ENCODE peak calls at places on chromosomes 5 and 9, in five cellular contexts. One of them, this sample, is unnamed. For H3K27me3 and H3K9me3, the result is how much of the 10 kb centered on the place peaks cover.

GRCh38 chr5:134561871-134562296 is 36.4 kb downstream of the JADE2 start:
- DNase-seq in PC-3: peak
- DNase-seq in breast epithelium: no peak
- DNase-seq in Panc1: no peak
- DNase-seq in IMR-90: peak
- DNase-seq in this sample: no peak

GRCh38 chr5:138469540-138470321 is 4.5 kb downstream of the EGR1 start:
- DNase-seq in PC-3: no peak
- DNase-seq in breast epithelium: peak
- DNase-seq in Panc1: no peak
- DNase-seq in IMR-90: peak
- DNase-seq in this sample: no peak

GRCh38 chr5:124888050-124888506 is 141.6 kb upstream of the ZNF608 start:
- DNase-seq in PC-3: no peak
- DNase-seq in breast epithelium: no peak
- DNase-seq in Panc1: no peak
- DNase-seq in IMR-90: no peak
- DNase-seq in this sample: no peak

GRCh38 chr5:98516701-98517100 is 256.8 kb upstream of the RGMB start:
- DNase-seq in PC-3: no peak
- DNase-seq in breast epithelium: no peak
- DNase-seq in Panc1: no peak
- DNase-seq in IMR-90: no peak
- DNase-seq in this sample: no peak

GRCh38 chr5:41392016-41392415 is 118.4 kb downstream of the PLCXD3 start:
- DNase-seq in PC-3: peak
- DNase-seq in breast epithelium: no peak
- DNase-seq in Panc1: no peak
- DNase-seq in IMR-90: no peak
- DNase-seq in this sample: no peak

GRCh38 chr9:130268521-130269131 is 3.1 kb downstream of the HMCN2 start:
- DNase-seq in PC-3: no peak
- DNase-seq in breast epithelium: no peak
- DNase-seq in Panc1: no peak
- DNase-seq in IMR-90: no peak
- DNase-seq in this sample: no peak

GRCh38 chr5:26310415-26310814 is 728.0 kb downstream of the CDH9 start:
- DNase-seq in PC-3: no peak
- DNase-seq in breast epithelium: no peak
- DNase-seq in Panc1: no peak
- DNase-seq in IMR-90: no peak
- DNase-seq in this sample: no peak

GRCh38 chr5:1414311-1415058 is 30.8 kb downstream of the SLC6A3 start:
- DNase-seq in PC-3: peak
- DNase-seq in breast epithelium: no peak
- DNase-seq in Panc1: no peak
- DNase-seq in IMR-90: no peak
- DNase-seq in this sample: no peak

GRCh38 chr9:78294290-78295176 is 2.4 kb upstream of the PSAT1 start:
- DNase-seq in PC-3: no peak
- DNase-seq in breast epithelium: no peak
- DNase-seq in Panc1: no peak
- DNase-seq in IMR-90: no peak
- DNase-seq in this sample: no peak

GRCh38 chr5:37869221-37869620 is 29.4 kb upstream of the GDNF start:
- DNase-seq in PC-3: no peak
- DNase-seq in breast epithelium: no peak
- DNase-seq in Panc1: no peak
- DNase-seq in IMR-90: peak
- DNase-seq in this sample: no peak

GRCh38 chr9:116479145-116479544 is 208.0 kb upstream of the TRIM32 start:
- DNase-seq in PC-3: no peak
- DNase-seq in breast epithelium: no peak
- DNase-seq in Panc1: no peak
- DNase-seq in IMR-90: peak
- DNase-seq in this sample: no peak

GRCh38 chr9:134358026-134358967 is 32.0 kb downstream of the RXRA start:
- DNase-seq in PC-3: no peak
- DNase-seq in breast epithelium: no peak
- DNase-seq in Panc1: no peak
- DNase-seq in IMR-90: peak
- DNase-seq in this sample: no peak

GRCh38 chr5:143544606-143545005 is 141.1 kb upstream of the NR3C1 start:
- DNase-seq in PC-3: no peak
- DNase-seq in breast epithelium: no peak
- DNase-seq in Panc1: no peak
- DNase-seq in IMR-90: no peak
- DNase-seq in this sample: no peak

GRCh38 chr5:9451017-9451416 is 94.9 kb downstream of the SEMA5A start:
- DNase-seq in PC-3: no peak
- DNase-seq in breast epithelium: no peak
- DNase-seq in Panc1: no peak
- DNase-seq in IMR-90: no peak
- DNase-seq in this sample: no peak

GRCh38 chr5:10701567-10702039 is 59.4 kb downstream of the DAP start:
- DNase-seq in PC-3: peak
- DNase-seq in breast epithelium: no peak
- DNase-seq in Panc1: no peak
- DNase-seq in IMR-90: peak
- DNase-seq in this sample: no peak

GRCh38 chr9:8863064-8863463 is 1063.5 kb upstream of the DMAC1 start:
- DNase-seq in PC-3: no peak
- DNase-seq in breast epithelium: no peak
- DNase-seq in Panc1: no peak
- DNase-seq in IMR-90: no peak
- DNase-seq in this sample: no peak

GRCh38 chr9:91978739-91979414 is 28.8 kb upstream of the ROR2 start:
- DNase-seq in PC-3: peak
- DNase-seq in breast epithelium: no peak
- DNase-seq in Panc1: no peak
- DNase-seq in IMR-90: peak
- DNase-seq in this sample: no peak

GRCh38 chr9:128416014-128416413 is 4.6 kb upstream of the CERCAM start:
- DNase-seq in PC-3: peak
- DNase-seq in breast epithelium: no peak
- DNase-seq in Panc1: no peak
- DNase-seq in IMR-90: no peak
- DNase-seq in this sample: no peak

GRCh38 chr5:158701406-158702177 is 398.1 kb downstream of the EBF1 start:
- DNase-seq in PC-3: peak
- DNase-seq in breast epithelium: no peak
- DNase-seq in Panc1: no peak
- DNase-seq in IMR-90: no peak
- DNase-seq in this sample: no peak

GRCh38 chr5:159133041-159133741 is 33.5 kb upstream of the EBF1 start:
- DNase-seq in PC-3: peak
- DNase-seq in breast epithelium: no peak
- DNase-seq in Panc1: peak
- DNase-seq in IMR-90: peak
- DNase-seq in this sample: no peak

GRCh38 chr5:137296213-137296702 is 202.9 kb downstream of the SPOCK1 start:
- DNase-seq in PC-3: peak
- DNase-seq in breast epithelium: no peak
- DNase-seq in Panc1: no peak
- DNase-seq in IMR-90: peak
- DNase-seq in this sample: no peak

GRCh38 chr5:36575367-36575781 is 31.0 kb upstream of the SLC1A3 start:
- DNase-seq in PC-3: peak
- DNase-seq in breast epithelium: no peak
- DNase-seq in Panc1: no peak
- DNase-seq in IMR-90: peak
- DNase-seq in this sample: no peak

GRCh38 chr5:132865668-132866341 is 464 bp downstream of the GDF9 start:
- DNase-seq in PC-3: no peak
- DNase-seq in breast epithelium: no peak
- DNase-seq in Panc1: no peak
- DNase-seq in IMR-90: no peak
- DNase-seq in this sample: no peak

GRCh38 chr5:95726811-95727763 is 4.0 kb upstream of the RHOBTB3 start:
- DNase-seq in PC-3: no peak
- DNase-seq in breast epithelium: no peak
- DNase-seq in Panc1: no peak
- DNase-seq in IMR-90: no peak
- DNase-seq in this sample: no peak

GRCh38 chr9:26033346-26033745 is 355.1 kb upstream of the TUSC1 start:
- DNase-seq in PC-3: no peak
- DNase-seq in breast epithelium: no peak
- DNase-seq in Panc1: no peak
- DNase-seq in IMR-90: no peak
- DNase-seq in this sample: no peak

GRCh38 chr9:121876212-121876611 is 216.9 kb downstream of the TTLL11 start:
- DNase-seq in PC-3: no peak
- DNase-seq in breast epithelium: no peak
- DNase-seq in Panc1: no peak
- DNase-seq in IMR-90: no peak
- DNase-seq in this sample: no peak

GRCh38 chr5:139117342-139117884 is 80.8 kb downstream of the SIL1 start:
- DNase-seq in PC-3: no peak
- DNase-seq in breast epithelium: no peak
- DNase-seq in Panc1: no peak
- DNase-seq in IMR-90: no peak
- DNase-seq in this sample: no peak

GRCh38 chr9:111943746-111944145 is 47.1 kb downstream of the UGCG start:
- DNase-seq in PC-3: no peak
- DNase-seq in breast epithelium: no peak
- DNase-seq in Panc1: no peak
- DNase-seq in IMR-90: no peak
- DNase-seq in this sample: no peak

GRCh38 chr9:133815781-133816180 is 77.6 kb upstream of the SARDH start:
- DNase-seq in PC-3: no peak
- DNase-seq in breast epithelium: no peak
- DNase-seq in Panc1: no peak
- DNase-seq in IMR-90: no peak
- DNase-seq in this sample: no peak

GRCh38 chr9:125807065-125807464 is 59.9 kb downstream of the PBX3 start:
- DNase-seq in PC-3: no peak
- DNase-seq in breast epithelium: no peak
- DNase-seq in Panc1: no peak
- DNase-seq in IMR-90: peak
- DNase-seq in this sample: no peak

GRCh38 chr5:151213803-151214613 is 9.9 kb downstream of the CCDC69 start:
- DNase-seq in PC-3: no peak
- DNase-seq in breast epithelium: peak
- DNase-seq in Panc1: no peak
- DNase-seq in IMR-90: no peak
- DNase-seq in this sample: peak

GRCh38 chr9:16221822-16222547 is 648.5 kb downstream of the BNC2 start:
- DNase-seq in PC-3: no peak
- DNase-seq in breast epithelium: no peak
- DNase-seq in Panc1: no peak
- DNase-seq in IMR-90: no peak
- DNase-seq in this sample: no peak
- H3K4me3 ChIP-seq in PC-3: no peak
- H3K4me3 ChIP-seq in breast epithelium: no peak
- H3K4me3 ChIP-seq in Panc1: no peak
- H3K4me3 ChIP-seq in IMR-90: no peak
- H3K4me3 ChIP-seq in this sample: no peak

DNA sequence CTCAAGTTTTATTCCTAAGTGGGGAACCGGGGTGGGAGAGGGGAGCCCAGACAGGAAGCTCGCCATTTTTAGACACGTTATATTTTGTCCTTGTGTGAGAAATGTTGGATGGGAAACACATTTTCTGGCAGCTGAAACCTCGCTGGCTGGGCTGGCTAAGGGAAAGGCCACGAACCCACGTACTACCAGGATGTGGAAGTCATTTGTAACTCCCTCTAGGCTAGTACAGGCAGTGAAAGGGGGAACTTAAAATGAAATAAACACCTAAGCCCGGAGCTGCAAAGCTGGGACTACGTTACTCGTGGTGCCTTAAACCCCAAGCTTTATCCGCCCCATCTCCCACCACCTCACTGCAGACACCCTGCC is 42.5 kb downstream of the TMEM174 start:
- DNase-seq in PC-3: no peak
- DNase-seq in breast epithelium: no peak
- DNase-seq in Panc1: no peak
- DNase-seq in IMR-90: no peak
- DNase-seq in this sample: no peak
- H3K27me3 ChIP-seq in PC-3: under half
- H3K27me3 ChIP-seq in breast epithelium: under half
- H3K27me3 ChIP-seq in Panc1: under half
- H3K27me3 ChIP-seq in IMR-90: under half
- H3K27me3 ChIP-seq in this sample: under half

DNA sequence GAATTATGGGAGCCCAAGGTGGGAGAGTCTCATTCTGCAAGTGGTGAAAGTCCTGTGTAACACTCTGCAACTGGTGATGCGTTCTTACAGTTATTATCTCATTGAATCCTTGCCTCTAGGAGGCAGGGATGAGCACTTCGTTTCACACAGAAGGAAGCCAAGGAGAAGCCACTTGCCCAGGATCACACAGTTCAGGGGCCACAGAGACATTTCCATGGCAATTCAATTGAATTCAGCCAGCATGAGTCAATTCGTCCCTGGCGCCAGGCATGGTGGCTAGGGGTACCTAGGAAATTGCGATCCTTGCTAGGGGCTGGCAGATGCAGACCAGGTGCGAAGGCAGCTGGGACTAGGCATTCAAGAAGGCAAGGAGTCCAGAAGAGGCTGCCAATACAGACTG is 26.2 kb downstream of the LHX2 start:
- DNase-seq in PC-3: no peak
- DNase-seq in breast epithelium: no peak
- DNase-seq in Panc1: no peak
- DNase-seq in IMR-90: no peak
- DNase-seq in this sample: no peak
- H3K9me3 ChIP-seq in PC-3: under half
- H3K9me3 ChIP-seq in breast epithelium: under half
- H3K9me3 ChIP-seq in Panc1: under half
- H3K9me3 ChIP-seq in IMR-90: under half
- H3K9me3 ChIP-seq in this sample: under half

GRCh38 chr5:157213527-157214243 is 33.0 kb downstream of the ITK start:
- DNase-seq in PC-3: no peak
- DNase-seq in breast epithelium: no peak
- DNase-seq in Panc1: no peak
- DNase-seq in IMR-90: no peak
- DNase-seq in this sample: no peak

GRCh38 chr5:157212307-157212706 is 31.7 kb downstream of the ITK start:
- DNase-seq in PC-3: no peak
- DNase-seq in breast epithelium: no peak
- DNase-seq in Panc1: no peak
- DNase-seq in IMR-90: no peak
- DNase-seq in this sample: no peak

GRCh38 chr5:157215826-157216167 is 35.2 kb downstream of the ITK start:
- DNase-seq in PC-3: no peak
- DNase-seq in breast epithelium: no peak
- DNase-seq in Panc1: no peak
- DNase-seq in IMR-90: no peak
- DNase-seq in this sample: peak

GRCh38 chr5:157215143-157215825 is 34.6 kb downstream of the ITK start:
- DNase-seq in PC-3: no peak
- DNase-seq in breast epithelium: no peak
- DNase-seq in Panc1: no peak
- DNase-seq in IMR-90: no peak
- DNase-seq in this sample: no peak

DNA sequence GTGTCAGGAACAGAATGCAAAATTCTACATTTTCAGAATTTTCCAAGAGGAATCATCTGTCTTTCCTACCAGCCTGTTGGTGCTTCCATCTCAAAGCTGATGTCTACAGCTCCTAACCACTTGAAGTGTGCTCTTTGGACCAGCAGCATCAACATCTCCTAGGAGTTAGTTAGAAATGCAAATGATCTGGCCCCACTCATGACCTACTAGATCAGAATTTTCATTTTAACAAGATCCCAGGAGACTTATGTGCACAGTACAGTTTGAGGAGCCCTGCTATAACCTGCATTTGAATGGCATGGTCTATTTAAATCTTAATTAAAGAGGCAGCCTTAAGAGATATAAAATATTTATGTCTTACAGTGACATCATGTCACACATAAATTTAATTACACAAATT is 33.8 kb downstream of the ITK start:
- DNase-seq in PC-3: no peak
- DNase-seq in breast epithelium: no peak
- DNase-seq in Panc1: no peak
- DNase-seq in IMR-90: no peak
- DNase-seq in this sample: no peak
- H3K4me3 ChIP-seq in PC-3: no peak
- H3K4me3 ChIP-seq in breast epithelium: no peak
- H3K4me3 ChIP-seq in Panc1: no peak
- H3K4me3 ChIP-seq in IMR-90: no peak
- H3K4me3 ChIP-seq in this sample: no peak